ENCODE peak calls at places on chromosomes 1 and 21, in six cellular contexts. One of them, this sample, is unnamed.

GRCh38 chr1:227775841-227776240 is 39.6 kb upstream of the PRSS38 start:
- DNase-seq in DMS153: no peak
- DNase-seq in colonic mucosa: no peak
- DNase-seq in CD8-positive, alpha-beta T cell: no peak
- DNase-seq in stimulated activated CD4-positive, alpha-beta T cell treated with anti-CD3 and anti-CD28 coated beads, Interleukin-15, amount 100 ng/mL, for 48 hours: no peak
- DNase-seq in Ammon's horn: no peak
- DNase-seq in this sample: no peak

GRCh38 chr1:85244271-85245053 is 15.0 kb downstream of the C1orf52 start:
- DNase-seq in DMS153: no peak
- DNase-seq in colonic mucosa: no peak
- DNase-seq in CD8-positive, alpha-beta T cell: no peak
- DNase-seq in stimulated activated CD4-positive, alpha-beta T cell treated with anti-CD3 and anti-CD28 coated beads, Interleukin-15, amount 100 ng/mL, for 48 hours: no peak
- DNase-seq in Ammon's horn: no peak
- DNase-seq in this sample: no peak

GRCh38 chr1:11711490-11711889 is 20.0 kb downstream of the DRAXIN start:
- DNase-seq in DMS153: no peak
- DNase-seq in colonic mucosa: no peak
- DNase-seq in CD8-positive, alpha-beta T cell: no peak
- DNase-seq in stimulated activated CD4-positive, alpha-beta T cell treated with anti-CD3 and anti-CD28 coated beads, Interleukin-15, amount 100 ng/mL, for 48 hours: no peak
- DNase-seq in Ammon's horn: no peak
- DNase-seq in this sample: no peak

GRCh38 chr1:227429447-227430359 is 111.4 kb upstream of the CDC42BPA start:
- DNase-seq in DMS153: peak; percentile 42
- DNase-seq in colonic mucosa: no peak
- DNase-seq in CD8-positive, alpha-beta T cell: no peak
- DNase-seq in stimulated activated CD4-positive, alpha-beta T cell treated with anti-CD3 and anti-CD28 coated beads, Interleukin-15, amount 100 ng/mL, for 48 hours: no peak
- DNase-seq in Ammon's horn: no peak
- DNase-seq in this sample: no peak

GRCh38 chr1:12314328-12314903 is 84.6 kb downstream of the VPS13D start:
- DNase-seq in DMS153: peak; percentile 27
- DNase-seq in colonic mucosa: no peak
- DNase-seq in CD8-positive, alpha-beta T cell: no peak
- DNase-seq in stimulated activated CD4-positive, alpha-beta T cell treated with anti-CD3 and anti-CD28 coated beads, Interleukin-15, amount 100 ng/mL, for 48 hours: no peak
- DNase-seq in Ammon's horn: no peak
- DNase-seq in this sample: peak; percentile 25

GRCh38 chr21:46029201-46029924 is 47.8 kb downstream of the COL6A1 start:
- DNase-seq in DMS153: no peak
- DNase-seq in colonic mucosa: no peak
- DNase-seq in CD8-positive, alpha-beta T cell: no peak
- DNase-seq in stimulated activated CD4-positive, alpha-beta T cell treated with anti-CD3 and anti-CD28 coated beads, Interleukin-15, amount 100 ng/mL, for 48 hours: no peak
- DNase-seq in Ammon's horn: no peak
- DNase-seq in this sample: no peak

GRCh38 chr1:19797827-19798226 is 1.9 kb downstream of the TMCO4 start:
- DNase-seq in DMS153: no peak
- DNase-seq in colonic mucosa: no peak
- DNase-seq in CD8-positive, alpha-beta T cell: no peak
- DNase-seq in stimulated activated CD4-positive, alpha-beta T cell treated with anti-CD3 and anti-CD28 coated beads, Interleukin-15, amount 100 ng/mL, for 48 hours: no peak
- DNase-seq in Ammon's horn: no peak
- DNase-seq in this sample: no peak

GRCh38 chr21:18138507-18138906 is 106.1 kb upstream of the CHODL start:
- DNase-seq in DMS153: no peak
- DNase-seq in colonic mucosa: no peak
- DNase-seq in CD8-positive, alpha-beta T cell: no peak
- DNase-seq in stimulated activated CD4-positive, alpha-beta T cell treated with anti-CD3 and anti-CD28 coated beads, Interleukin-15, amount 100 ng/mL, for 48 hours: no peak
- DNase-seq in Ammon's horn: no peak
- DNase-seq in this sample: no peak

GRCh38 chr1:150156868-150157603 is 7.3 kb downstream of the PLEKHO1 start:
- DNase-seq in DMS153: no peak
- DNase-seq in colonic mucosa: no peak
- DNase-seq in CD8-positive, alpha-beta T cell: no peak
- DNase-seq in stimulated activated CD4-positive, alpha-beta T cell treated with anti-CD3 and anti-CD28 coated beads, Interleukin-15, amount 100 ng/mL, for 48 hours: no peak
- DNase-seq in Ammon's horn: no peak
- DNase-seq in this sample: no peak

GRCh38 chr1:196501760-196502428 is 106.3 kb downstream of the KCNT2 start:
- DNase-seq in DMS153: no peak
- DNase-seq in colonic mucosa: no peak
- DNase-seq in CD8-positive, alpha-beta T cell: no peak
- DNase-seq in stimulated activated CD4-positive, alpha-beta T cell treated with anti-CD3 and anti-CD28 coated beads, Interleukin-15, amount 100 ng/mL, for 48 hours: no peak
- DNase-seq in Ammon's horn: no peak
- DNase-seq in this sample: no peak

GRCh38 chr1:69952691-69953090 is 252.7 kb downstream of the LRRC40 start:
- DNase-seq in DMS153: no peak
- DNase-seq in colonic mucosa: no peak
- DNase-seq in CD8-positive, alpha-beta T cell: no peak
- DNase-seq in stimulated activated CD4-positive, alpha-beta T cell treated with anti-CD3 and anti-CD28 coated beads, Interleukin-15, amount 100 ng/mL, for 48 hours: no peak
- DNase-seq in Ammon's horn: no peak
- DNase-seq in this sample: no peak

GRCh38 chr1:55775007-55775406 is 559.8 kb upstream of the USP24 start:
- DNase-seq in DMS153: no peak
- DNase-seq in colonic mucosa: no peak
- DNase-seq in CD8-positive, alpha-beta T cell: no peak
- DNase-seq in stimulated activated CD4-positive, alpha-beta T cell treated with anti-CD3 and anti-CD28 coated beads, Interleukin-15, amount 100 ng/mL, for 48 hours: no peak
- DNase-seq in Ammon's horn: no peak
- DNase-seq in this sample: no peak

GRCh38 chr1:100309863-100310262 is 42.4 kb upstream of the CDC14A start:
- DNase-seq in DMS153: no peak
- DNase-seq in colonic mucosa: no peak
- DNase-seq in CD8-positive, alpha-beta T cell: no peak
- DNase-seq in stimulated activated CD4-positive, alpha-beta T cell treated with anti-CD3 and anti-CD28 coated beads, Interleukin-15, amount 100 ng/mL, for 48 hours: no peak
- DNase-seq in Ammon's horn: no peak
- DNase-seq in this sample: no peak

GRCh38 chr1:58316141-58316540 is 230.4 kb downstream of the OMA1 start:
- DNase-seq in DMS153: no peak
- DNase-seq in colonic mucosa: no peak
- DNase-seq in CD8-positive, alpha-beta T cell: no peak
- DNase-seq in stimulated activated CD4-positive, alpha-beta T cell treated with anti-CD3 and anti-CD28 coated beads, Interleukin-15, amount 100 ng/mL, for 48 hours: no peak
- DNase-seq in Ammon's horn: no peak
- DNase-seq in this sample: no peak

GRCh38 chr1:19043579-19044443 is 87.3 kb upstream of the IFFO2 start:
- DNase-seq in DMS153: no peak
- DNase-seq in colonic mucosa: no peak
- DNase-seq in CD8-positive, alpha-beta T cell: no peak
- DNase-seq in stimulated activated CD4-positive, alpha-beta T cell treated with anti-CD3 and anti-CD28 coated beads, Interleukin-15, amount 100 ng/mL, for 48 hours: no peak
- DNase-seq in Ammon's horn: no peak
- DNase-seq in this sample: no peak

GRCh38 chr1:207670192-207670591 is 25.3 kb downstream of the CR1L start:
- DNase-seq in DMS153: no peak
- DNase-seq in colonic mucosa: no peak
- DNase-seq in CD8-positive, alpha-beta T cell: no peak
- DNase-seq in stimulated activated CD4-positive, alpha-beta T cell treated with anti-CD3 and anti-CD28 coated beads, Interleukin-15, amount 100 ng/mL, for 48 hours: no peak
- DNase-seq in Ammon's horn: no peak
- DNase-seq in this sample: no peak

GRCh38 chr1:55053265-55053954 is 14.1 kb downstream of the PCSK9 start:
- DNase-seq in DMS153: no peak
- DNase-seq in colonic mucosa: no peak
- DNase-seq in CD8-positive, alpha-beta T cell: no peak
- DNase-seq in stimulated activated CD4-positive, alpha-beta T cell treated with anti-CD3 and anti-CD28 coated beads, Interleukin-15, amount 100 ng/mL, for 48 hours: no peak
- DNase-seq in Ammon's horn: peak; percentile 35
- DNase-seq in this sample: no peak

GRCh38 chr1:218568962-218569530 is 223.9 kb downstream of the TGFB2 start:
- DNase-seq in DMS153: no peak
- DNase-seq in colonic mucosa: no peak
- DNase-seq in CD8-positive, alpha-beta T cell: no peak
- DNase-seq in stimulated activated CD4-positive, alpha-beta T cell treated with anti-CD3 and anti-CD28 coated beads, Interleukin-15, amount 100 ng/mL, for 48 hours: no peak
- DNase-seq in Ammon's horn: no peak
- DNase-seq in this sample: no peak

GRCh38 chr1:118247593-118247992 is 62.6 kb upstream of the SPAG17 start:
- DNase-seq in DMS153: peak; percentile 51
- DNase-seq in colonic mucosa: no peak
- DNase-seq in CD8-positive, alpha-beta T cell: no peak
- DNase-seq in stimulated activated CD4-positive, alpha-beta T cell treated with anti-CD3 and anti-CD28 coated beads, Interleukin-15, amount 100 ng/mL, for 48 hours: no peak
- DNase-seq in Ammon's horn: no peak
- DNase-seq in this sample: no peak

GRCh38 chr1:106278706-106279105 is 777.8 kb upstream of the PRMT6 start:
- DNase-seq in DMS153: no peak
- DNase-seq in colonic mucosa: no peak
- DNase-seq in CD8-positive, alpha-beta T cell: no peak
- DNase-seq in stimulated activated CD4-positive, alpha-beta T cell treated with anti-CD3 and anti-CD28 coated beads, Interleukin-15, amount 100 ng/mL, for 48 hours: no peak
- DNase-seq in Ammon's horn: no peak
- DNase-seq in this sample: no peak

GRCh38 chr21:26814374-26814773 is 30.8 kb downstream of the ADAMTS1 start:
- DNase-seq in DMS153: no peak
- DNase-seq in colonic mucosa: no peak
- DNase-seq in CD8-positive, alpha-beta T cell: no peak
- DNase-seq in stimulated activated CD4-positive, alpha-beta T cell treated with anti-CD3 and anti-CD28 coated beads, Interleukin-15, amount 100 ng/mL, for 48 hours: no peak
- DNase-seq in Ammon's horn: no peak
- DNase-seq in this sample: no peak

GRCh38 chr1:74343191-74343590 is 108.0 kb downstream of the TNNI3K start:
- DNase-seq in DMS153: peak; percentile 96
- DNase-seq in colonic mucosa: no peak
- DNase-seq in CD8-positive, alpha-beta T cell: no peak
- DNase-seq in stimulated activated CD4-positive, alpha-beta T cell treated with anti-CD3 and anti-CD28 coated beads, Interleukin-15, amount 100 ng/mL, for 48 hours: no peak
- DNase-seq in Ammon's horn: peak; percentile 45
- DNase-seq in this sample: no peak

GRCh38 chr1:14660795-14661194 is 62.3 kb downstream of the KAZN start:
- DNase-seq in DMS153: no peak
- DNase-seq in colonic mucosa: no peak
- DNase-seq in CD8-positive, alpha-beta T cell: no peak
- DNase-seq in stimulated activated CD4-positive, alpha-beta T cell treated with anti-CD3 and anti-CD28 coated beads, Interleukin-15, amount 100 ng/mL, for 48 hours: no peak
- DNase-seq in Ammon's horn: no peak
- DNase-seq in this sample: no peak

GRCh38 chr1:185699874-185700273 is 34.3 kb upstream of the HMCN1 start:
- DNase-seq in DMS153: no peak
- DNase-seq in colonic mucosa: no peak
- DNase-seq in CD8-positive, alpha-beta T cell: no peak
- DNase-seq in stimulated activated CD4-positive, alpha-beta T cell treated with anti-CD3 and anti-CD28 coated beads, Interleukin-15, amount 100 ng/mL, for 48 hours: no peak
- DNase-seq in Ammon's horn: no peak
- DNase-seq in this sample: no peak

GRCh38 chr1:108877324-108877812 is 583 bp downstream of the GPSM2 start:
- DNase-seq in DMS153: no peak
- DNase-seq in colonic mucosa: peak; percentile 45
- DNase-seq in CD8-positive, alpha-beta T cell: peak; percentile 19
- DNase-seq in stimulated activated CD4-positive, alpha-beta T cell treated with anti-CD3 and anti-CD28 coated beads, Interleukin-15, amount 100 ng/mL, for 48 hours: no peak
- DNase-seq in Ammon's horn: peak; percentile 46
- DNase-seq in this sample: no peak

GRCh38 chr1:178690496-178690895 is 34.5 kb upstream of the RALGPS2 start:
- DNase-seq in DMS153: no peak
- DNase-seq in colonic mucosa: no peak
- DNase-seq in CD8-positive, alpha-beta T cell: no peak
- DNase-seq in stimulated activated CD4-positive, alpha-beta T cell treated with anti-CD3 and anti-CD28 coated beads, Interleukin-15, amount 100 ng/mL, for 48 hours: no peak
- DNase-seq in Ammon's horn: no peak
- DNase-seq in this sample: no peak

GRCh38 chr1:30106125-30106524 is 617.3 kb downstream of the MATN1 start:
- DNase-seq in DMS153: no peak
- DNase-seq in colonic mucosa: no peak
- DNase-seq in CD8-positive, alpha-beta T cell: no peak
- DNase-seq in stimulated activated CD4-positive, alpha-beta T cell treated with anti-CD3 and anti-CD28 coated beads, Interleukin-15, amount 100 ng/mL, for 48 hours: no peak
- DNase-seq in Ammon's horn: no peak
- DNase-seq in this sample: no peak

GRCh38 chr1:63063367-63063766 is 259.0 kb upstream of the FOXD3 start:
- DNase-seq in DMS153: no peak
- DNase-seq in colonic mucosa: peak; percentile 23
- DNase-seq in CD8-positive, alpha-beta T cell: no peak
- DNase-seq in stimulated activated CD4-positive, alpha-beta T cell treated with anti-CD3 and anti-CD28 coated beads, Interleukin-15, amount 100 ng/mL, for 48 hours: no peak
- DNase-seq in Ammon's horn: no peak
- DNase-seq in this sample: peak; percentile 18

GRCh38 chr1:2322065-2322571 is 69.2 kb downstream of the MORN1 start:
- DNase-seq in DMS153: no peak
- DNase-seq in colonic mucosa: no peak
- DNase-seq in CD8-positive, alpha-beta T cell: no peak
- DNase-seq in stimulated activated CD4-positive, alpha-beta T cell treated with anti-CD3 and anti-CD28 coated beads, Interleukin-15, amount 100 ng/mL, for 48 hours: no peak
- DNase-seq in Ammon's horn: peak; percentile 60
- DNase-seq in this sample: no peak

GRCh38 chr1:22952694-22953391 is 19.8 kb downstream of the LACTBL1 start:
- DNase-seq in DMS153: no peak
- DNase-seq in colonic mucosa: no peak
- DNase-seq in CD8-positive, alpha-beta T cell: no peak
- DNase-seq in stimulated activated CD4-positive, alpha-beta T cell treated with anti-CD3 and anti-CD28 coated beads, Interleukin-15, amount 100 ng/mL, for 48 hours: no peak
- DNase-seq in Ammon's horn: no peak
- DNase-seq in this sample: no peak

GRCh38 chr1:34165422-34165921 is 442 bp upstream of the CSMD2 start:
- DNase-seq in DMS153: no peak
- DNase-seq in colonic mucosa: no peak
- DNase-seq in CD8-positive, alpha-beta T cell: no peak
- DNase-seq in stimulated activated CD4-positive, alpha-beta T cell treated with anti-CD3 and anti-CD28 coated beads, Interleukin-15, amount 100 ng/mL, for 48 hours: no peak
- DNase-seq in Ammon's horn: peak; percentile 15
- DNase-seq in this sample: no peak

GRCh38 chr1:216670118-216670870 is 52.9 kb downstream of the ESRRG start:
- DNase-seq in DMS153: no peak
- DNase-seq in colonic mucosa: no peak
- DNase-seq in CD8-positive, alpha-beta T cell: no peak
- DNase-seq in stimulated activated CD4-positive, alpha-beta T cell treated with anti-CD3 and anti-CD28 coated beads, Interleukin-15, amount 100 ng/mL, for 48 hours: no peak
- DNase-seq in Ammon's horn: no peak
- DNase-seq in this sample: no peak

GRCh38 chr1:246156847-246157246 is 350.2 kb downstream of the SMYD3 start:
- DNase-seq in DMS153: no peak
- DNase-seq in colonic mucosa: no peak
- DNase-seq in CD8-positive, alpha-beta T cell: no peak
- DNase-seq in stimulated activated CD4-positive, alpha-beta T cell treated with anti-CD3 and anti-CD28 coated beads, Interleukin-15, amount 100 ng/mL, for 48 hours: no peak
- DNase-seq in Ammon's horn: no peak
- DNase-seq in this sample: no peak